ENCODE peak calls at places on chromosomes 16 and 17, in five cellular contexts. One of them, this sample, is unnamed.

GRCh38 chr16:19183187-19183586 is 15.1 kb downstream of the SYT17 start:
- DNase-seq in neuronal stem cell: no peak
- DNase-seq in GM04503: no peak
- DNase-seq in hepatic stellate cell: no peak
- DNase-seq in heart right ventricle: no peak
- DNase-seq in this sample: no peak

GRCh38 chr17:8359769-8360168 is 16.7 kb downstream of the KRABD2 start:
- DNase-seq in neuronal stem cell: no peak
- DNase-seq in hepatic stellate cell: peak
- DNase-seq in heart right ventricle: no peak
- DNase-seq in GM04503: no peak
- DNase-seq in this sample: peak

GRCh38 chr17:34226011-34226410 is 29.1 kb upstream of the CCL2 start:
- DNase-seq in neuronal stem cell: no peak
- DNase-seq in heart right ventricle: no peak
- DNase-seq in GM04503: no peak
- DNase-seq in hepatic stellate cell: no peak
- DNase-seq in this sample: peak

GRCh38 chr16:79949417-79949816 is 348.9 kb upstream of the MAF start:
- DNase-seq in heart right ventricle: no peak
- DNase-seq in GM04503: no peak
- DNase-seq in neuronal stem cell: no peak
- DNase-seq in hepatic stellate cell: no peak
- DNase-seq in this sample: no peak

GRCh38 chr17:15971108-15971507 is 26.2 kb downstream of the ADORA2B start:
- DNase-seq in neuronal stem cell: no peak
- DNase-seq in heart right ventricle: no peak
- DNase-seq in GM04503: no peak
- DNase-seq in hepatic stellate cell: no peak
- DNase-seq in this sample: no peak

GRCh38 chr16:83685615-83686165 is 122.1 kb upstream of the HSBP1 start:
- DNase-seq in neuronal stem cell: no peak
- DNase-seq in hepatic stellate cell: no peak
- DNase-seq in heart right ventricle: no peak
- DNase-seq in GM04503: no peak
- DNase-seq in this sample: no peak

GRCh38 chr17:58084317-58084981 is 1.2 kb downstream of the DYNLL2 start:
- DNase-seq in hepatic stellate cell: no peak
- DNase-seq in GM04503: no peak
- DNase-seq in heart right ventricle: peak
- DNase-seq in neuronal stem cell: no peak
- DNase-seq in this sample: no peak

GRCh38 chr17:57138956-57139576 is 54.0 kb downstream of the AKAP1 start:
- DNase-seq in hepatic stellate cell: no peak
- DNase-seq in GM04503: no peak
- DNase-seq in heart right ventricle: no peak
- DNase-seq in neuronal stem cell: no peak
- DNase-seq in this sample: no peak

GRCh38 chr17:47837401-47838039 is 3.6 kb downstream of the SCRN2 start:
- DNase-seq in neuronal stem cell: no peak
- DNase-seq in GM04503: no peak
- DNase-seq in hepatic stellate cell: no peak
- DNase-seq in heart right ventricle: no peak
- DNase-seq in this sample: no peak

GRCh38 chr16:705748-706188 is at the start of gene FBXL16:
- DNase-seq in neuronal stem cell: no peak
- DNase-seq in heart right ventricle: no peak
- DNase-seq in hepatic stellate cell: no peak
- DNase-seq in GM04503: no peak
- DNase-seq in this sample: no peak

GRCh38 chr17:32586666-32587065 is 99.9 kb downstream of the CDK5R1 start:
- DNase-seq in neuronal stem cell: no peak
- DNase-seq in heart right ventricle: no peak
- DNase-seq in hepatic stellate cell: peak
- DNase-seq in GM04503: peak
- DNase-seq in this sample: peak

GRCh38 chr17:80937501-80938356 is 53.9 kb upstream of the CHMP6 start:
- DNase-seq in hepatic stellate cell: no peak
- DNase-seq in GM04503: no peak
- DNase-seq in heart right ventricle: no peak
- DNase-seq in neuronal stem cell: no peak
- DNase-seq in this sample: no peak

GRCh38 chr17:47368262-47368661 is 44.5 kb downstream of the EFCAB13 start:
- DNase-seq in hepatic stellate cell: no peak
- DNase-seq in heart right ventricle: no peak
- DNase-seq in neuronal stem cell: no peak
- DNase-seq in GM04503: no peak
- DNase-seq in this sample: no peak

GRCh38 chr16:31382485-31383161 is 10.5 kb upstream of the ITGAD start:
- DNase-seq in heart right ventricle: peak
- DNase-seq in neuronal stem cell: peak
- DNase-seq in hepatic stellate cell: peak
- DNase-seq in GM04503: no peak
- DNase-seq in this sample: no peak

GRCh38 chr17:82037113-82037888 is at the start of gene DCXR:
- DNase-seq in hepatic stellate cell: peak
- DNase-seq in GM04503: peak
- DNase-seq in neuronal stem cell: peak
- DNase-seq in heart right ventricle: peak
- DNase-seq in this sample: peak

GRCh38 chr17:79981661-79982101 is 54.0 kb downstream of the TBC1D16 start:
- DNase-seq in hepatic stellate cell: no peak
- DNase-seq in neuronal stem cell: no peak
- DNase-seq in heart right ventricle: no peak
- DNase-seq in GM04503: no peak
- DNase-seq in this sample: no peak

GRCh38 chr16:20409398-20410152 is at the start of gene ACSM5:
- DNase-seq in GM04503: no peak
- DNase-seq in heart right ventricle: peak
- DNase-seq in neuronal stem cell: no peak
- DNase-seq in hepatic stellate cell: no peak
- DNase-seq in this sample: no peak

GRCh38 chr17:34723875-34724274 is 144.5 kb downstream of the TMEM132E start:
- DNase-seq in heart right ventricle: no peak
- DNase-seq in hepatic stellate cell: no peak
- DNase-seq in GM04503: no peak
- DNase-seq in neuronal stem cell: no peak
- DNase-seq in this sample: no peak

GRCh38 chr16:52095466-52095865 is 451.5 kb downstream of the TOX3 start:
- DNase-seq in heart right ventricle: no peak
- DNase-seq in hepatic stellate cell: no peak
- DNase-seq in neuronal stem cell: no peak
- DNase-seq in GM04503: no peak
- DNase-seq in this sample: no peak

GRCh38 chr16:16798504-16798903 is 419.6 kb downstream of the NPIPA7 start:
- DNase-seq in heart right ventricle: no peak
- DNase-seq in neuronal stem cell: no peak
- DNase-seq in hepatic stellate cell: no peak
- DNase-seq in GM04503: no peak
- DNase-seq in this sample: no peak